ENCODE peak calls at places on chromosomes 3 and 15, in seven cellular contexts. One of them, this sample, is unnamed.

GRCh38 chr15:45665261-45665660 is 30.4 kb downstream of the SQOR start:
- DNase-seq in endothelial cell of umbilical vein: no peak
- DNase-seq in ovary: no peak
- DNase-seq in uterus: no peak
- DNase-seq in A549: no peak
- DNase-seq in tibial nerve: no peak
- DNase-seq in IMR-90: no peak
- DNase-seq in this sample: no peak

GRCh38 chr3:24818055-24818454 is 323.4 kb upstream of the THRB start:
- DNase-seq in endothelial cell of umbilical vein: no peak
- DNase-seq in ovary: no peak
- DNase-seq in uterus: no peak
- DNase-seq in A549: no peak
- DNase-seq in tibial nerve: no peak
- DNase-seq in IMR-90: no peak
- DNase-seq in this sample: no peak

GRCh38 chr3:47186285-47186684 is 22.4 kb upstream of the SETD2 start:
- DNase-seq in endothelial cell of umbilical vein: no peak
- DNase-seq in ovary: no peak
- DNase-seq in uterus: no peak
- DNase-seq in A549: no peak
- DNase-seq in tibial nerve: no peak
- DNase-seq in IMR-90: no peak
- DNase-seq in this sample: no peak

GRCh38 chr3:16982439-16982838 is 97.7 kb downstream of the PLCL2 start:
- DNase-seq in endothelial cell of umbilical vein: no peak
- DNase-seq in ovary: no peak
- DNase-seq in uterus: no peak
- DNase-seq in A549: no peak
- DNase-seq in tibial nerve: no peak
- DNase-seq in IMR-90: no peak
- DNase-seq in this sample: no peak

GRCh38 chr3:166177130-166177529 is 339.9 kb upstream of the BCHE start:
- DNase-seq in endothelial cell of umbilical vein: no peak
- DNase-seq in ovary: no peak
- DNase-seq in uterus: no peak
- DNase-seq in A549: no peak
- DNase-seq in tibial nerve: no peak
- DNase-seq in IMR-90: no peak
- DNase-seq in this sample: no peak

GRCh38 chr3:181622365-181622764 is 89.4 kb upstream of the SOX2 start:
- DNase-seq in endothelial cell of umbilical vein: peak; percentile 90
- DNase-seq in ovary: no peak
- DNase-seq in uterus: no peak
- DNase-seq in A549: no peak
- DNase-seq in tibial nerve: no peak
- DNase-seq in IMR-90: no peak
- DNase-seq in this sample: no peak

GRCh38 chr15:88127477-88127799 is 129.1 kb downstream of the NTRK3 start:
- DNase-seq in endothelial cell of umbilical vein: no peak
- DNase-seq in ovary: no peak
- DNase-seq in uterus: no peak
- DNase-seq in A549: no peak
- DNase-seq in tibial nerve: no peak
- DNase-seq in IMR-90: no peak
- DNase-seq in this sample: no peak

GRCh38 chr3:112769624-112770023 is 77.0 kb downstream of the CD200R1L start:
- DNase-seq in endothelial cell of umbilical vein: no peak
- DNase-seq in ovary: no peak
- DNase-seq in uterus: no peak
- DNase-seq in A549: no peak
- DNase-seq in tibial nerve: no peak
- DNase-seq in IMR-90: peak; percentile 77
- DNase-seq in this sample: no peak

GRCh38 chr3:121970047-121970446 is 52.0 kb downstream of the ILDR1 start:
- DNase-seq in endothelial cell of umbilical vein: no peak
- DNase-seq in ovary: no peak
- DNase-seq in uterus: no peak
- DNase-seq in A549: no peak
- DNase-seq in tibial nerve: no peak
- DNase-seq in IMR-90: peak; percentile 1
- DNase-seq in this sample: no peak

GRCh38 chr3:32371466-32372212 is 20.0 kb upstream of the CMTM7 start:
- DNase-seq in endothelial cell of umbilical vein: no peak
- DNase-seq in ovary: no peak
- DNase-seq in uterus: no peak
- DNase-seq in A549: no peak
- DNase-seq in tibial nerve: no peak
- DNase-seq in IMR-90: no peak
- DNase-seq in this sample: no peak

GRCh38 chr3:184332370-184333090 is 4.9 kb upstream of the FAM131A start:
- DNase-seq in endothelial cell of umbilical vein: peak; percentile 96
- DNase-seq in ovary: no peak
- DNase-seq in uterus: no peak
- DNase-seq in A549: no peak
- DNase-seq in tibial nerve: no peak
- DNase-seq in IMR-90: peak; percentile 95
- DNase-seq in this sample: no peak

GRCh38 chr3:46713048-46713897 is 4.4 kb downstream of the PRSS50 start:
- DNase-seq in endothelial cell of umbilical vein: no peak
- DNase-seq in ovary: peak; percentile 9
- DNase-seq in uterus: no peak
- DNase-seq in A549: no peak
- DNase-seq in tibial nerve: peak; percentile 5
- DNase-seq in IMR-90: no peak
- DNase-seq in this sample: peak; percentile 18

GRCh38 chr3:196198081-196198675 is 13.0 kb downstream of the ZDHHC19 start:
- DNase-seq in endothelial cell of umbilical vein: no peak
- DNase-seq in ovary: no peak
- DNase-seq in uterus: no peak
- DNase-seq in A549: no peak
- DNase-seq in tibial nerve: no peak
- DNase-seq in IMR-90: no peak
- DNase-seq in this sample: no peak

GRCh38 chr15:56126409-56126808 is 117.3 kb downstream of the RFX7 start:
- DNase-seq in endothelial cell of umbilical vein: no peak
- DNase-seq in ovary: no peak
- DNase-seq in uterus: no peak
- DNase-seq in A549: no peak
- DNase-seq in tibial nerve: no peak
- DNase-seq in IMR-90: no peak
- DNase-seq in this sample: no peak

GRCh38 chr3:194871864-194872668 is 186.4 kb downstream of the FAM43A start:
- DNase-seq in endothelial cell of umbilical vein: no peak
- DNase-seq in ovary: no peak
- DNase-seq in uterus: no peak
- DNase-seq in A549: peak; percentile 38
- DNase-seq in tibial nerve: no peak
- DNase-seq in IMR-90: peak; percentile 74
- DNase-seq in this sample: no peak

GRCh38 chr15:56234804-56235203 is 8.9 kb downstream of the RFX7 start:
- DNase-seq in endothelial cell of umbilical vein: no peak
- DNase-seq in ovary: no peak
- DNase-seq in uterus: no peak
- DNase-seq in A549: no peak
- DNase-seq in tibial nerve: no peak
- DNase-seq in IMR-90: no peak
- DNase-seq in this sample: no peak

DNA sequence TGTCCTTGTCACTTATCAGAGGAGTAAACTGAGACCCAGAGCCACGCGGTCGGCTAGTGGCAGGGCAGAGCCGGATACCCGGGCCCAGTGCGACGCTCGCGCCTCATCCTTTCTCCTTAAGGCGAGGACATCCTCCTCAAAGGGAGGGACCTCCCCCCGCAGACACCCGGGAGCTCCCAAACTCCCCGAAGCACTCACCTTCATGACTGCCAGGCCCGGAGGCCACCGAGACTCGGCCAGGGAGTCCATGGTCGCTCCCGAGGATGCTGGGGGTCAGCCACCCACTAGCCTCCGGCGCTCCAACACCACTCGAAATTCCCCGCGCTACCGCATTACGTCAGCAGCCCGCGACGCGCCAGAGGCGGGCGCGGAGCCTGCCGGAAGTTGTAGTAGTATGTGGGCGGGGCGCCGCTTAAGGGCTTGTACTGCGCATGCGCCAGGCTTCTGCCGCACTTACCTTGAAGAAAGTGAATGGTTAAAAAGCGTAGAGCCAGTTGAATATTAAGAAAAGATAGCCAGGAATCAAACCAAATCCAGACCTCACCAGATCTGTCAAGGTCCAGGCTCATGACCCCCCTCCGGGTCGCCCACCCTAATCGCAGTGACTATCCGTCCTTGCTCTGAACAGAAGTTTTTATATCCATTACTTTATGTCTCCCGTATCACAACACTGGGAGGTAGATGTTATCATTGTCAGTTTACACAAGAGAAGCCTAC is at the start of gene RAD18:
- DNase-seq in endothelial cell of umbilical vein: peak; percentile 91
- DNase-seq in ovary: peak; percentile 91
- DNase-seq in uterus: peak; percentile 91
- DNase-seq in A549: peak; percentile 92
- DNase-seq in tibial nerve: peak; percentile 86
- DNase-seq in IMR-90: peak; percentile 89
- DNase-seq in this sample: peak; percentile 97
- TF ChIP-seq POLR2A in endothelial cell of umbilical vein: peak; percentile 70
- TF ChIP-seq POLR2A in ovary: no peak
- TF ChIP-seq POLR2A in uterus: no peak
- TF ChIP-seq POLR2A in A549: peak; percentile 43
- TF ChIP-seq POLR2A in tibial nerve: no peak
- TF ChIP-seq POLR2A in IMR-90: peak; percentile 57
- TF ChIP-seq POLR2A in this sample: no peak

GRCh38 chr15:100602064-100602821 is at the start of the genes ASB7 and LINS1:
- DNase-seq in endothelial cell of umbilical vein: peak; percentile 100
- DNase-seq in ovary: peak; percentile 100
- DNase-seq in uterus: peak; percentile 100
- DNase-seq in A549: peak; percentile 100
- DNase-seq in tibial nerve: peak; percentile 99
- DNase-seq in IMR-90: peak; percentile 100
- DNase-seq in this sample: peak; percentile 100
- TF ChIP-seq POLR2A in endothelial cell of umbilical vein: no peak
- TF ChIP-seq POLR2A in ovary: no peak
- TF ChIP-seq POLR2A in uterus: peak; percentile 36
- TF ChIP-seq POLR2A in A549: peak; percentile 68
- TF ChIP-seq POLR2A in tibial nerve: peak; percentile 34
- TF ChIP-seq POLR2A in IMR-90: no peak
- TF ChIP-seq POLR2A in this sample: peak; percentile 28

GRCh38 chr3:186566772-186567071 is 417 bp downstream of the TBCCD1 start:
- DNase-seq in endothelial cell of umbilical vein: no peak
- DNase-seq in ovary: no peak
- DNase-seq in uterus: no peak
- DNase-seq in A549: no peak
- DNase-seq in tibial nerve: no peak
- DNase-seq in IMR-90: no peak
- DNase-seq in this sample: no peak

GRCh38 chr3:186569779-186570095 is 783 bp upstream of the DNAJB11 start:
- DNase-seq in endothelial cell of umbilical vein: no peak
- DNase-seq in ovary: no peak
- DNase-seq in uterus: no peak
- DNase-seq in A549: no peak
- DNase-seq in tibial nerve: no peak
- DNase-seq in IMR-90: no peak
- DNase-seq in this sample: no peak

GRCh38 chr3:186570096-186570940 is at the start of gene DNAJB11:
- DNase-seq in endothelial cell of umbilical vein: peak; percentile 100
- DNase-seq in ovary: peak; percentile 99
- DNase-seq in uterus: peak; percentile 99
- DNase-seq in A549: peak; percentile 99
- DNase-seq in tibial nerve: peak; percentile 96
- DNase-seq in IMR-90: peak; percentile 100
- DNase-seq in this sample: peak; percentile 100

GRCh38 chr3:186570941-186571643 is 572 bp downstream of the DNAJB11 start:
- DNase-seq in endothelial cell of umbilical vein: peak; percentile 11
- DNase-seq in ovary: no peak
- DNase-seq in uterus: no peak
- DNase-seq in A549: no peak
- DNase-seq in tibial nerve: no peak
- DNase-seq in IMR-90: no peak
- DNase-seq in this sample: no peak

GRCh38 chr3:186567072-186567921 is at the start of gene TBCCD1:
- DNase-seq in endothelial cell of umbilical vein: peak; percentile 96
- DNase-seq in ovary: peak; percentile 90
- DNase-seq in uterus: peak; percentile 94
- DNase-seq in A549: peak; percentile 90
- DNase-seq in tibial nerve: peak; percentile 81
- DNase-seq in IMR-90: peak; percentile 83
- DNase-seq in this sample: peak; percentile 95
- TF ChIP-seq POLR2A in endothelial cell of umbilical vein: peak; percentile 96
- TF ChIP-seq POLR2A in ovary: peak; percentile 83
- TF ChIP-seq POLR2A in uterus: peak; percentile 96
- TF ChIP-seq POLR2A in A549: peak; percentile 94
- TF ChIP-seq POLR2A in tibial nerve: peak; percentile 92
- TF ChIP-seq POLR2A in IMR-90: peak; percentile 71
- TF ChIP-seq POLR2A in this sample: peak; percentile 96

GRCh38 chr3:178002113-178002512 is 534.1 kb upstream of the KCNMB2 start:
- DNase-seq in endothelial cell of umbilical vein: no peak
- DNase-seq in ovary: no peak
- DNase-seq in uterus: no peak
- DNase-seq in A549: no peak
- DNase-seq in tibial nerve: no peak
- DNase-seq in IMR-90: no peak
- DNase-seq in this sample: no peak
- TF ChIP-seq POLR2A in endothelial cell of umbilical vein: no peak
- TF ChIP-seq POLR2A in ovary: no peak
- TF ChIP-seq POLR2A in uterus: no peak
- TF ChIP-seq POLR2A in A549: no peak
- TF ChIP-seq POLR2A in tibial nerve: no peak
- TF ChIP-seq POLR2A in IMR-90: no peak
- TF ChIP-seq POLR2A in this sample: no peak

GRCh38 chr3:192372627-192373026 is 354.7 kb downstream of the FGF12 start:
- DNase-seq in endothelial cell of umbilical vein: no peak
- DNase-seq in ovary: no peak
- DNase-seq in uterus: no peak
- DNase-seq in A549: no peak
- DNase-seq in tibial nerve: no peak
- DNase-seq in IMR-90: no peak
- DNase-seq in this sample: no peak
- TF ChIP-seq POLR2A in endothelial cell of umbilical vein: no peak
- TF ChIP-seq POLR2A in ovary: no peak
- TF ChIP-seq POLR2A in uterus: no peak
- TF ChIP-seq POLR2A in A549: no peak
- TF ChIP-seq POLR2A in tibial nerve: no peak
- TF ChIP-seq POLR2A in IMR-90: no peak
- TF ChIP-seq POLR2A in this sample: no peak

GRCh38 chr3:6657591-6657990 is 203.3 kb upstream of the GRM7 start:
- DNase-seq in endothelial cell of umbilical vein: no peak
- DNase-seq in ovary: no peak
- DNase-seq in uterus: no peak
- DNase-seq in A549: no peak
- DNase-seq in tibial nerve: no peak
- DNase-seq in IMR-90: no peak
- DNase-seq in this sample: no peak
- TF ChIP-seq POLR2A in endothelial cell of umbilical vein: no peak
- TF ChIP-seq POLR2A in ovary: no peak
- TF ChIP-seq POLR2A in uterus: no peak
- TF ChIP-seq POLR2A in A549: no peak
- TF ChIP-seq POLR2A in tibial nerve: no peak
- TF ChIP-seq POLR2A in IMR-90: no peak
- TF ChIP-seq POLR2A in this sample: no peak

This sample was measured in upper lobe of left lung.